ENCODE peak calls at places on chromosomes 16 and 17, in ten cellular contexts. V is neural progenitor cell, C is colonic mucosa, A is esophagus squamous epithelium, W is fibroblast of lung, O is lung, E is right lobe of liver, Q is endodermal cell, P is body of pancreas, R is GM23248. U is an unnamed sample.

GRCh38 chr17:42969006-42969581 is 4.8 kb upstream of the AARSD1 start:
- DNase-seq in V (no peak), C (no peak), A (no peak), W (no peak), O (no peak), E (no peak), Q (no peak), P (no peak), R (peak; percentile 51), U (no peak)

GRCh38 chr16:79417465-79418093 is 183.0 kb downstream of the MAF start:
- DNase-seq in V (no peak), C (no peak), A (no peak), W (no peak), O (no peak), E (no peak), Q (no peak), P (no peak), R (no peak), U (no peak)

GRCh38 chr16:30949655-30950515 is 1.0 kb downstream of the ORAI3 start:
- DNase-seq in V (peak; percentile 67), C (peak; percentile 90), A (peak; percentile 54), W (peak; percentile 75), O (peak; percentile 80), E (peak; percentile 94), Q (peak; percentile 90), P (peak; percentile 84), R (peak; percentile 90), U (peak; percentile 88)

GRCh38 chr16:19488213-19488640 is 33.7 kb downstream of the GDE1 start:
- DNase-seq in V (no peak), C (peak; percentile 89), A (no peak), W (no peak), O (no peak), E (peak; percentile 53), Q (peak; percentile 89), P (no peak), R (no peak), U (no peak)

GRCh38 chr16:4612977-4613635 is 1.6 kb downstream of the UBALD1 start:
- DNase-seq in V (no peak), C (no peak), A (no peak), W (no peak), O (no peak), E (no peak), Q (peak; percentile 71), P (no peak), R (peak; percentile 36), U (no peak)

GRCh38 chr17:30933966-30934365 is 12.2 kb downstream of the ADAP2 start:
- DNase-seq in V (no peak), C (no peak), A (no peak), W (no peak), O (peak; percentile 44), E (no peak), Q (no peak), P (no peak), R (no peak), U (no peak)

GRCh38 chr16:2458887-2459646 is 842 bp upstream of the TEDC2 start:
- DNase-seq in V (no peak), C (no peak), A (no peak), W (no peak), O (no peak), E (no peak), Q (peak; percentile 68), P (no peak), R (no peak), U (no peak)

GRCh38 chr17:16516594-16517018 is 24.6 kb upstream of the LRRC75A start:
- DNase-seq in V (peak; percentile 54), C (no peak), A (no peak), W (peak; percentile 85), O (no peak), E (no peak), Q (peak; percentile 84), P (no peak), R (peak; percentile 75), U (peak; percentile 20)

GRCh38 chr17:67646472-67646871 is 71.3 kb upstream of the NOL11 start:
- DNase-seq in V (no peak), C (no peak), A (no peak), W (no peak), O (no peak), E (no peak), Q (no peak), P (no peak), R (no peak), U (no peak)

DNA sequence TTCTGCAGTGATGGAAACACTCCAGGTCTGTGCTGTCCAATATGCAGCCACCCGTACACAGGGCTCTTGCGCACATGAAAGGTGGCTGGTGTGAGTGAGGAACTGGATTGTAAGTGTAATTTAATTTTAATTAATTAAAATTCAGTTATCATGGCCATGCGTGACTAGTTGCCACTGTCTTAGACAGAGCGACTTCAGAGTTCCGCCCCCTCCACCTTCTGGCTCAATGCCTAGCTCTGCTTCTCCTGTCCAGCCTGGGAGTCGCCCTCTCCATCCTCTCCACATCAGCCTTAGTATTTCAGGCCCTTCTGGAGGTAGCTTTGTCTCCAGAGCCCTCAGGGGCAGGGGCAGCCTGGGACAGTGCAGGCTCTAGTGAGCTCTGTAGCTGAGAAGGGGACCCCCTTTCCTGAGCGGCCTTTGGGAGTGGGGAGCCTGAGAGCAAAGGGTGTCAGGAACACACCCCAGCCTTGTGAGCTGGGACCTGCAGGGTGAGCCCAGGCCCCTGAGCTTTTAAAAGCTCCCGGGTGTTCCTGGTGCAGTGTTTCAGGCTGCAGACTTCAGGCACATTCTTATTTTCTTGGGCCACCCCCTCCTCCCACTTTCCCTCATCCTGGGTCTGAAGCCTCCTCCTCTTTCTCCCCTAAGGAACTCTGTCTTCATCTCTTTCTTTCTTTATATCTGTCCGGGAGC is 99.4 kb downstream of the IRF8 start:
- DNase-seq in V (no peak), C (no peak), A (no peak), W (no peak), O (no peak), E (no peak), Q (peak; percentile 30), P (no peak), R (no peak), U (no peak)
- H3K27ac ChIP-seq in V (no peak overlapping the region), C (no peak overlapping the region), A (no peak overlapping the region), W (no peak overlapping the region), O (no peak overlapping the region), E (no peak overlapping the region), Q (no peak overlapping the region), P (no peak overlapping the region), R (no peak overlapping the region), U (no peak overlapping the region)

DNA sequence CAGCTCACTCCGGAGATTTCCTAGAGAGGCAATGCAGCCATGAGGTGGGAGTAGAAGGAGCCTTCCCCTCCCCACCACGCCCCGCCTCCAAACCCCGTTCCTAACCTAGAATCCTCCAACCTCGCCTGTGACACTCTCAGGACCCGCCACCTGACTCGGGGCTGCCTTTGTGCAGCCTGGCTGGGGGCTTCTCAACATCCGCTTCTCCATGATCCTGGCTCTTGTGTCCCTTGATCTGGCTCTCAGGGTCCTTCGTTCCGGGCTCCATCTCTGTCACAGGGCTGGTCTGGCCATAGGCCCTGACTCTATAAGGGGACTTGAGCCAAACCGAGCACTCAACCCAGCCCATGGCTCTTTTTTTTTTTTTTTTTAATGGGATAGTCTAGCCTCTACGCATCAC is 24.3 kb downstream of the CDRT15 start:
- DNase-seq in V (no peak), C (no peak), A (no peak), W (no peak), O (no peak), E (no peak), Q (no peak), P (no peak), R (no peak), U (no peak)
- H3K36me3 ChIP-seq in V (no peaks in the 10 kb centered on the region), C (no peaks in the 10 kb centered on the region), A (no peaks in the 10 kb centered on the region), W (no peaks in the 10 kb centered on the region), O (peaks cover 5% of the 10 kb centered on the region), E (no peaks in the 10 kb centered on the region), Q (peaks cover 16% of the 10 kb centered on the region), P (no peaks in the 10 kb centered on the region), R (no peaks in the 10 kb centered on the region), U (peaks cover 47% of the 10 kb centered on the region)

GRCh38 chr17:9971991-9972390 is 66.9 kb upstream of the RCVRN start:
- DNase-seq in V (no peak), C (peak; percentile 66), A (no peak), W (peak; percentile 19), O (no peak), E (no peak), Q (peak; percentile 67), P (peak; percentile 29), R (peak; percentile 71), U (peak; percentile 68)
- H3K9me3 ChIP-seq in V (no peaks in the 10 kb centered on the region), C (no peaks in the 10 kb centered on the region), A (no peaks in the 10 kb centered on the region), W (no peaks in the 10 kb centered on the region), O (no peaks in the 10 kb centered on the region), E (no peaks in the 10 kb centered on the region), Q (no peaks in the 10 kb centered on the region), P (no peaks in the 10 kb centered on the region), R (no peaks in the 10 kb centered on the region), U (no peaks in the 10 kb centered on the region)

DNA sequence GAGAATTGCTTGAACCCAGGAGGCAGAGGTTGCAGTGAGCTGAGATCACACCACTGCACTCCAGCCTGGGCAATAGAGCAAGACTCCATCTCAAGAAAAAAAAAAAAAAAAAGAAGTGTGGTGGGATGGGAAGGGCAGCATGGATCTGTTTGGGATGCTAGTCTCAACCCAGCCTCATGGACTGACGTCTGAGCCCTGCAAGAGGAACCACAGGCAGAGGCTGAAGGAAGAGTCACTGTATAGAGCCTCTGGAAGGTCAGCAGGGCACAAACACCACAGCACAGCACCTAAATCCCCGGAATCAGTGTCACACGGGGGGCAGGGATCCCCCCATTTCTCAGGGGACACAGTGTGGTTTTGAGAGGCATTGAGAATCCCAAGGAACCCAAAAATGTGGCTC is 10.9 kb upstream of the CXCL16 start:
- DNase-seq in V (no peak), C (no peak), A (no peak), W (no peak), O (no peak), E (no peak), Q (no peak), P (no peak), R (no peak), U (no peak)
- H3K27ac ChIP-seq in V (no peak overlapping the region), C (no peak overlapping the region), A (no peak overlapping the region), W (no peak overlapping the region), O (peak overlapping the region; percentile 13), E (no peak overlapping the region), Q (no peak overlapping the region), P (no peak overlapping the region), R (no peak overlapping the region), U (no peak overlapping the region)

GRCh38 chr17:62592305-62593099 is 35.0 kb upstream of the MRC2 start:
- DNase-seq in V (no peak), C (no peak), A (no peak), W (peak; percentile 24), O (no peak), E (no peak), Q (no peak), P (no peak), R (peak; percentile 7), U (no peak)
- H3K36me3 ChIP-seq in V (peaks cover 25% of the 10 kb centered on the region), C (no peaks in the 10 kb centered on the region), A (peaks cover 4% of the 10 kb centered on the region), W (peaks cover 6% of the 10 kb centered on the region), O (peaks cover 18% of the 10 kb centered on the region), E (no peaks in the 10 kb centered on the region), Q (peaks cover 78% of the 10 kb centered on the region), P (no peaks in the 10 kb centered on the region), R (peaks cover 32% of the 10 kb centered on the region), U (peaks cover 7% of the 10 kb centered on the region)

GRCh38 chr17:50328360-50328759 is 17.6 kb upstream of the XYLT2 start:
- DNase-seq in V (no peak), C (no peak), A (no peak), W (no peak), O (no peak), E (no peak), Q (no peak), P (no peak), R (no peak), U (no peak)
- H3K9me3 ChIP-seq in V (no peaks in the 10 kb centered on the region), C (no peaks in the 10 kb centered on the region), A (no peaks in the 10 kb centered on the region), W (no peaks in the 10 kb centered on the region), O (no peaks in the 10 kb centered on the region), E (no peaks in the 10 kb centered on the region), Q (no peaks in the 10 kb centered on the region), P (no peaks in the 10 kb centered on the region), R (no peaks in the 10 kb centered on the region), U (no peaks in the 10 kb centered on the region)

U was measured in tibial nerve.